ENCODE peak calls at places on chromosomes 12 and 14, in nine cellular contexts. B is foreskin keratinocyte, F is GM12865, H is fibroblast of villous mesenchyme, M is lung, Z is heart right ventricle, I is AG09319, X is HL-60, A is right atrium auricular region. O is an unnamed sample.

GRCh38 chr14:38125484-38125912 is 82.2 kb upstream of the SSTR1 start:
- DNase-seq in B (no peak), F (no peak), H (no peak), M (no peak), Z (no peak), I (no peak), X (no peak), A (no peak), O (no peak)

GRCh38 chr14:54796961-54797360 is 105.7 kb downstream of the GCH1 start:
- DNase-seq in B (peak), F (no peak), H (no peak), M (no peak), Z (no peak), I (no peak), X (no peak), A (no peak), O (peak)

GRCh38 chr14:86882818-86883217 is 1110.2 kb downstream of the GALC start:
- DNase-seq in B (no peak), F (no peak), H (no peak), M (no peak), Z (no peak), I (no peak), X (no peak), A (no peak), O (no peak)

GRCh38 chr14:22622220-22622619 is 21.9 kb downstream of the OR6J1 start:
- DNase-seq in B (peak), F (no peak), H (peak), M (no peak), Z (no peak), I (no peak), X (no peak), A (no peak), O (peak)

GRCh38 chr12:81416571-81416970 is 338.7 kb downstream of the ACSS3 start:
- DNase-seq in B (no peak), F (no peak), H (no peak), M (no peak), Z (no peak), I (no peak), X (no peak), A (no peak), O (no peak)

GRCh38 chr14:29282169-29282568 is 515.6 kb downstream of the FOXG1 start:
- DNase-seq in B (peak), F (no peak), H (peak), M (no peak), Z (no peak), I (no peak), X (no peak), A (no peak), O (peak)

GRCh38 chr12:56258820-56259183 is 618 bp upstream of the ANKRD52 start:
- DNase-seq in B (no peak), F (no peak), H (no peak), M (no peak), Z (no peak), I (no peak), X (no peak), A (no peak), O (no peak)

GRCh38 chr12:38589310-38589632 is 272.7 kb downstream of the ALG10B start:
- DNase-seq in B (no peak), F (no peak), H (no peak), M (no peak), Z (no peak), I (no peak), X (no peak), A (no peak), O (no peak)

GRCh38 chr12:64029013-64029857 is 184.7 kb downstream of the SRGAP1 start:
- DNase-seq in B (no peak), F (no peak), H (peak), M (no peak), Z (no peak), I (no peak), X (no peak), A (no peak), O (no peak)

GRCh38 chr14:88793259-88793625 is 489 bp upstream of the EML5 start:
- DNase-seq in B (no peak), F (peak), H (no peak), M (no peak), Z (no peak), I (no peak), X (no peak), A (no peak), O (no peak)

GRCh38 chr14:94936411-94936892 is 166.5 kb upstream of the GSC start:
- DNase-seq in B (no peak), F (no peak), H (peak), M (peak), Z (peak), I (peak), X (no peak), A (peak), O (peak)

GRCh38 chr14:93926209-93926872 is 803 bp upstream of the FAM181A start:
- DNase-seq in B (no peak), F (no peak), H (no peak), M (no peak), Z (no peak), I (no peak), X (no peak), A (no peak), O (no peak)

GRCh38 chr14:84520711-84521338 is 1009.1 kb upstream of the FLRT2 start:
- DNase-seq in B (no peak), F (no peak), H (peak), M (no peak), Z (no peak), I (no peak), X (no peak), A (no peak), O (peak)

GRCh38 chr14:53151523-53151866 is 1.6 kb downstream of the DDHD1 start:
- DNase-seq in B (no peak), F (no peak), H (no peak), M (no peak), Z (no peak), I (no peak), X (no peak), A (no peak), O (peak)

GRCh38 chr12:112381421-112381897 is 772 bp downstream of the HECTD4 start:
- DNase-seq in B (no peak), F (peak), H (peak), M (no peak), Z (peak), I (no peak), X (peak), A (peak), O (no peak)

GRCh38 chr12:16189849-16190248 is 87.6 kb downstream of the SLC15A5 start:
- DNase-seq in B (peak), F (peak), H (peak), M (no peak), Z (no peak), I (peak), X (peak), A (no peak), O (peak)

GRCh38 chr14:99637624-99638023 is 7.3 kb upstream of the HHIPL1 start:
- DNase-seq in B (no peak), F (no peak), H (no peak), M (no peak), Z (no peak), I (no peak), X (no peak), A (no peak), O (no peak)

GRCh38 chr12:101018540-101018939 is 191.5 kb downstream of the SLC5A8 start:
- DNase-seq in B (peak), F (no peak), H (peak), M (no peak), Z (no peak), I (peak), X (no peak), A (no peak), O (peak)

GRCh38 chr14:51967521-51967920 is 21.8 kb upstream of the RTRAF start:
- DNase-seq in B (no peak), F (no peak), H (no peak), M (no peak), Z (no peak), I (no peak), X (no peak), A (no peak), O (no peak)

GRCh38 chr12:124617615-124618014 is 50.2 kb upstream of the NCOR2 start:
- DNase-seq in B (no peak), F (no peak), H (no peak), M (no peak), Z (peak), I (no peak), X (no peak), A (no peak), O (no peak)

GRCh38 chr14:73953731-73954130 is 3.6 kb downstream of the COQ6 start:
- DNase-seq in B (no peak), F (no peak), H (no peak), M (no peak), Z (no peak), I (no peak), X (no peak), A (no peak), O (no peak)

GRCh38 chr14:73945159-73945670 is 4.7 kb downstream of the FAM161B start:
- DNase-seq in B (no peak), F (no peak), H (no peak), M (no peak), Z (no peak), I (no peak), X (no peak), A (no peak), O (no peak)

GRCh38 chr14:73955674-73956073 is 5.6 kb downstream of the COQ6 start:
- DNase-seq in B (no peak), F (no peak), H (no peak), M (no peak), Z (no peak), I (no peak), X (no peak), A (no peak), O (no peak)

GRCh38 chr14:73944432-73945158 is 5.3 kb downstream of the FAM161B start:
- DNase-seq in B (no peak), F (no peak), H (no peak), M (no peak), Z (no peak), I (no peak), X (peak), A (no peak), O (no peak)

GRCh38 chr14:73949752-73950734 is at the start of the genes COQ6 and FAM161B:
- DNase-seq in B (peak), F (peak), H (peak), M (peak), Z (peak), I (peak), X (peak), A (peak), O (peak)
- TF ChIP-seq CTCF in B (peak), F (peak), H (no peak), M (no peak), Z (no peak), I (no peak), X (no peak), A (peak), O (no peak)

DNA sequence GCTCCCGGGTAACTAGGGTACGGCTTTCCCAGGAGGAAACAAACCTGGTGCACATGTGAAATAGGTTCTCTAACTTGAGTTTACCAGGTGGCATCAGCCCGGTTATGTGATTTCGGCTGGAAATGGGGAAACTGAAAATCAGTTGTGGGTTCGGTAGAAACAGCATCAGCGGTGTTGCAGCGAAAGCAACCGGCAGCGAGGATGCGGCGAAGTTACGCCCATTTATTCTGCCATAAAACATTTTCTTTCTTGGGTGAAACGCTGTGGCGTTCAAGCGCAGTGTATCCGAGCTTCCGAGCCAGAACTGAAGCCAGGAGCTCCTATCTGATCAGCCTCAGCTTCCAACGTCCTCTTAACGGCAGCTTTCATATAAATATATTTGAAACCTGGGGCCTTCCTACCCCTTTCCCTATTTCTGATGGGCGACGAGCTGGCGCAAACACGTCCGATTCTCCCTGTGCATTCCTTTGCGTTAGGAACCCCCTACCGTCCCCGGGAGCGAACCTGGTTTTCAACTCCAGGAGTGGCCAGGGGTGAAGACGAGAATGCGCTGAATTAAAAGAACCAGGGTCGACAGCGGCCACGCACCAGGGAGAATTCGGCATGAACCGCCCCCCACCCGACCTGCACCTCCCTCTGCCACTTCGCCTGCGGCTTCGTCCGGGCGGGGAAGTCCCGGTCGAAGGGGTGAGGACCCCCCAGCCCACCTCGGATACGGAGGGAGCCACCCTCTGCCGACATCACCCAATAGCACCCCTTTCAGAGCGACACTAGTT is 1.6 kb downstream of the DPF3 start:
- DNase-seq in B (peak), F (peak), H (peak), M (no peak), Z (peak), I (no peak), X (no peak), A (no peak), O (peak)
- TF ChIP-seq CTCF in B (peak), F (no peak), H (no peak), M (no peak), Z (no peak), I (no peak), X (no peak), A (no peak), O (no peak)

DNA sequence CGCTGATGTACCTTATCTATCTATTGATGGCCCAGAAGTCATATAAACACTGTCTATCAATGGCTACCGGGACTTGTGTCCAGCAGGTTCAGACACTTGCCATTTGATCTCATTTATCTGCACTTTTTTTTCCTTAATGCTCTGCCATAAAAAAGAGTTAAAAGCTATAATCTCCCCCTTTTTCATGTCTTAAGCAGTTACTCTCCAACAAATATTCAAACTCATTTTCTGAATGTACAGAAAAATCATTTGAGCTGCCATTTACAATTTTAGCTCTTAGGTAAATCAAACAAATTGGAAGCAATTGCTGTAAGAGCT is 101.4 kb downstream of the SLC8A3 start:
- DNase-seq in B (no peak), F (no peak), H (no peak), M (no peak), Z (no peak), I (no peak), X (no peak), A (no peak), O (no peak)
- TF ChIP-seq CTCF in B (no peak), F (no peak), H (no peak), M (no peak), Z (peak), I (no peak), X (no peak), A (no peak), O (no peak)

DNA sequence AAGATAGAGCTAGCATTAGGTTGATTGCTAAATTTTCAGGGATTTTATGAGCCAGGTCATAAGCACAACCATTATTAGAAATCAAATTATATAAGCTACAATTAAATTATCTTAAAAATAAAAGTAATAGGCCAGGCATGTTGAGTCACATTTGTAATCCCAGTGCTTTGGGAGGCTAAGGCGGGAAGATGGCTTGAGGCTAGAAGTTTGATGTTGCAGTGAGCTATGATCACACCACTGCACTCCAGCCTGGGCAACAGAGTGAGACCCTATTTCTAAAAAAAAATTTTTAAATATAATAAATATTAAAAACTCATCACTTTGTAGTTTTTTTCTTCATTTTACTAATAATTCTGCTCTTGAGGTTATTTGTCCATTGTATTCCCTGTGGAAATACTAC is 1.9 kb upstream of the LIMA1 start:
- DNase-seq in B (no peak), F (no peak), H (no peak), M (no peak), Z (no peak), I (no peak), X (no peak), A (no peak), O (no peak)
- TF ChIP-seq CTCF in B (no peak), F (no peak), H (no peak), M (no peak), Z (no peak), I (no peak), X (no peak), A (no peak), O (no peak)

DNA sequence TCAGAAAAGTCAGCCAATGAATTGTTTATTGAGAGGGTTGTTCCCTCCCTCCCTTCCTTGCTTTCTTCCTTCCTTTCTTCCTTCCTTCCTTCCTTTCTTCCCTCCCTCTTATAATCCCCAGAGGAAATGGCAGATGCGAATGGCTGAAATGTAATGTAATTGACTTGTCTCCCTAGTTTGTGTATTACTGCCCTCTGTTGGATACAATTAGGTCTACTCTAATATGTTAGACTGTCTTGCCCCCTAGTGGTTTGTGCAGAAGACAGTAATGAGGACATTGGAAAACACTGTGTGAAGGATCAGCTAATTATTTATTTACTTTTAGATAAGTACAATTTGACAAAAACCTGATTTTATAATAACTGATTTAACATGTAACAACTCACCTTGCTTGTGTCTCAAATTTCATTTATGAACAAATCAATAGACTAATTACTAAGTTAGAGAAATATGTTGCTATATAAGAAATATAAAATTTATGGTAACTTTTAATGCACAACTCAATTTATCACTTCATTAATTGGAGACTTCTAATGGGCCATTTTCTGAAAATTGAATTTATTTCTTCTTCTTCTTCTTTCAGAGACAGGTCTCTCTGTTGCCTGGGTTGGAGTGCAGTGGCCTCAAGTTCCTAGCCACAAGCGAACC is 229.8 kb upstream of the LRIG3 start:
- DNase-seq in B (peak), F (peak), H (peak), M (no peak), Z (no peak), I (peak), X (peak), A (no peak), O (peak)
- TF ChIP-seq CTCF in B (peak), F (peak), H (peak), M (peak), Z (peak), I (peak), X (peak), A (peak), O (peak)

GRCh38 chr14:76564471-76565119 is 188.7 kb downstream of the ESRRB start:
- DNase-seq in B (peak), F (peak), H (no peak), M (no peak), Z (no peak), I (no peak), X (no peak), A (no peak), O (no peak)
- TF ChIP-seq CTCF in B (peak), F (peak), H (no peak), M (no peak), Z (no peak), I (no peak), X (no peak), A (no peak), O (no peak)

GRCh38 chr14:90599748-90600507 is 203.1 kb downstream of the CALM1 start:
- DNase-seq in B (peak), F (no peak), H (no peak), M (no peak), Z (no peak), I (no peak), X (no peak), A (no peak), O (peak)
- TF ChIP-seq CTCF in B (peak), F (no peak), H (no peak), M (no peak), Z (no peak), I (peak), X (no peak), A (peak), O (peak)

DNA sequence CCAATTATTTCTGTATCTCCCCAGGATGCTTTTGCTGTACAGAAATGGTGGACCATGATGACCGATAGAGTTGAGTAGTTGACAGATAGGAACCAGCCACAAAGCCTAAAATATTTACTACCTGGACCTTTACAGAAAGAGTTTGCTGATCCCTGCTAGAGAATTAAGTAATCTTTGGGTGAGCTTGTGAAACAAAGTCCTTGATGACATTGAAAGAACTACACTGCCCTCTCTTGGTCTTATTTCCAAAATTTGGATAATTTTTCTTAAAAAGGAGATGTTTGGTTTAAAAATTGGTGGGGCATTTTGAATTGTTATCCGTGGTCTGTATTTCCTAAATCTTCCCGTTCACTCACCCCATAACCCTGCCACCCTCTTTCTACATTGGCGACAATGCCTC is 13.7 kb upstream of the TCTN1 start:
- DNase-seq in B (no peak), F (peak), H (peak), M (no peak), Z (no peak), I (peak), X (peak), A (no peak), O (peak)
- TF ChIP-seq CTCF in B (peak), F (peak), H (peak), M (peak), Z (no peak), I (peak), X (no peak), A (peak), O (peak)

GRCh38 chr14:59004012-59004411 is 184.5 kb upstream of the DAAM1 start:
- DNase-seq in B (no peak), F (no peak), H (peak), M (no peak), Z (no peak), I (no peak), X (no peak), A (no peak), O (no peak)
- TF ChIP-seq CTCF in B (peak), F (no peak), H (peak), M (no peak), Z (no peak), I (peak), X (no peak), A (peak), O (peak)